ENCODE peak calls at places on chromosome 4, in five cellular contexts. One of them, this sample, is unnamed.

GRCh38 chr4:82462415-82462831 is 32.0 kb downstream of the ENOPH1 start:
- DNase-seq in astrocyte: peak
- DNase-seq in T-helper 17 cell: peak
- DNase-seq in Caco-2: peak
- DNase-seq in right lobe of liver: peak
- DNase-seq in this sample: peak

GRCh38 chr4:7928711-7929505 is 10.8 kb downstream of the AFAP1 start:
- DNase-seq in astrocyte: no peak
- DNase-seq in T-helper 17 cell: no peak
- DNase-seq in Caco-2: no peak
- DNase-seq in right lobe of liver: no peak
- DNase-seq in this sample: peak

GRCh38 chr4:15754323-15754722 is 23.8 kb upstream of the CD38 start:
- DNase-seq in astrocyte: peak
- DNase-seq in T-helper 17 cell: peak
- DNase-seq in Caco-2: no peak
- DNase-seq in right lobe of liver: no peak
- DNase-seq in this sample: peak

GRCh38 chr4:161525121-161525520 is 638.7 kb downstream of the FSTL5 start:
- DNase-seq in astrocyte: no peak
- DNase-seq in T-helper 17 cell: no peak
- DNase-seq in Caco-2: no peak
- DNase-seq in right lobe of liver: no peak
- DNase-seq in this sample: no peak

GRCh38 chr4:7202391-7202790 is 10.1 kb downstream of the SORCS2 start:
- DNase-seq in astrocyte: peak
- DNase-seq in T-helper 17 cell: no peak
- DNase-seq in Caco-2: no peak
- DNase-seq in right lobe of liver: no peak
- DNase-seq in this sample: no peak

GRCh38 chr4:48779095-48779997 is 733 bp downstream of the FRYL start:
- DNase-seq in astrocyte: peak
- DNase-seq in T-helper 17 cell: peak
- DNase-seq in Caco-2: peak
- DNase-seq in right lobe of liver: peak
- DNase-seq in this sample: peak

GRCh38 chr4:52983563-52984303 is 121.6 kb downstream of the RASL11B start:
- DNase-seq in astrocyte: peak
- DNase-seq in T-helper 17 cell: no peak
- DNase-seq in Caco-2: no peak
- DNase-seq in right lobe of liver: no peak
- DNase-seq in this sample: peak

GRCh38 chr4:101022151-101023024 is 324.9 kb downstream of the PPP3CA start:
- DNase-seq in astrocyte: peak
- DNase-seq in T-helper 17 cell: no peak
- DNase-seq in Caco-2: no peak
- DNase-seq in right lobe of liver: no peak
- DNase-seq in this sample: peak

GRCh38 chr4:661856-662761 is 12.0 kb downstream of the ATP5ME start:
- DNase-seq in astrocyte: no peak
- DNase-seq in T-helper 17 cell: no peak
- DNase-seq in Caco-2: no peak
- DNase-seq in right lobe of liver: peak
- DNase-seq in this sample: no peak

GRCh38 chr4:148248824-148249223 is 193.4 kb downstream of the NR3C2 start:
- DNase-seq in astrocyte: no peak
- DNase-seq in T-helper 17 cell: no peak
- DNase-seq in Caco-2: no peak
- DNase-seq in right lobe of liver: no peak
- DNase-seq in this sample: no peak

GRCh38 chr4:41028392-41029076 is 185.8 kb downstream of the APBB2 start:
- DNase-seq in astrocyte: peak
- DNase-seq in T-helper 17 cell: no peak
- DNase-seq in Caco-2: no peak
- DNase-seq in right lobe of liver: no peak
- DNase-seq in this sample: no peak

GRCh38 chr4:164779811-164780216 is 25.9 kb downstream of the SMIM31 start:
- DNase-seq in astrocyte: peak
- DNase-seq in T-helper 17 cell: no peak
- DNase-seq in Caco-2: peak
- DNase-seq in right lobe of liver: no peak
- DNase-seq in this sample: peak

GRCh38 chr4:3747582-3747906 is 18.6 kb upstream of the ADRA2C start:
- DNase-seq in astrocyte: no peak
- DNase-seq in T-helper 17 cell: no peak
- DNase-seq in Caco-2: no peak
- DNase-seq in right lobe of liver: no peak
- DNase-seq in this sample: no peak

GRCh38 chr4:56575820-56576429 is 70.3 kb downstream of the ARL9 start:
- DNase-seq in astrocyte: peak
- DNase-seq in T-helper 17 cell: no peak
- DNase-seq in Caco-2: no peak
- DNase-seq in right lobe of liver: no peak
- DNase-seq in this sample: peak

GRCh38 chr4:41264212-41264611 is 7.5 kb downstream of the UCHL1 start:
- DNase-seq in astrocyte: no peak
- DNase-seq in T-helper 17 cell: no peak
- DNase-seq in Caco-2: no peak
- DNase-seq in right lobe of liver: no peak
- DNase-seq in this sample: no peak

GRCh38 chr4:118967393-118967792 is 78.7 kb downstream of the SYNPO2 start:
- DNase-seq in astrocyte: peak
- DNase-seq in T-helper 17 cell: no peak
- DNase-seq in Caco-2: no peak
- DNase-seq in right lobe of liver: no peak
- DNase-seq in this sample: peak

GRCh38 chr4:31290836-31291235 is 570.7 kb downstream of the PCDH7 start:
- DNase-seq in astrocyte: no peak
- DNase-seq in T-helper 17 cell: no peak
- DNase-seq in Caco-2: peak
- DNase-seq in right lobe of liver: no peak
- DNase-seq in this sample: no peak

GRCh38 chr4:25915359-25915716 is 1.3 kb downstream of the SMIM20 start:
- DNase-seq in astrocyte: no peak
- DNase-seq in T-helper 17 cell: no peak
- DNase-seq in Caco-2: no peak
- DNase-seq in right lobe of liver: no peak
- DNase-seq in this sample: no peak

GRCh38 chr4:37008199-37008598 is 236.3 kb upstream of the NWD2 start:
- DNase-seq in astrocyte: no peak
- DNase-seq in T-helper 17 cell: no peak
- DNase-seq in Caco-2: no peak
- DNase-seq in right lobe of liver: no peak
- DNase-seq in this sample: no peak

GRCh38 chr4:158854236-158854635 is 85.4 kb downstream of the FNIP2 start:
- DNase-seq in astrocyte: no peak
- DNase-seq in T-helper 17 cell: no peak
- DNase-seq in Caco-2: no peak
- DNase-seq in right lobe of liver: no peak
- DNase-seq in this sample: no peak

GRCh38 chr4:118865091-118865708 is 23.5 kb upstream of the SYNPO2 start:
- DNase-seq in astrocyte: peak
- DNase-seq in T-helper 17 cell: no peak
- DNase-seq in Caco-2: peak
- DNase-seq in right lobe of liver: no peak
- DNase-seq in this sample: peak

GRCh38 chr4:16583764-16584163 is 314.7 kb downstream of the LDB2 start:
- DNase-seq in astrocyte: peak
- DNase-seq in T-helper 17 cell: no peak
- DNase-seq in Caco-2: no peak
- DNase-seq in right lobe of liver: no peak
- DNase-seq in this sample: no peak

GRCh38 chr4:113979157-113979972 is at the start of gene ARSJ:
- DNase-seq in astrocyte: peak
- DNase-seq in T-helper 17 cell: no peak
- DNase-seq in Caco-2: peak
- DNase-seq in right lobe of liver: peak
- DNase-seq in this sample: peak

GRCh38 chr4:154743683-154744340 is at the start of gene LRAT:
- DNase-seq in astrocyte: no peak
- DNase-seq in T-helper 17 cell: no peak
- DNase-seq in Caco-2: peak
- DNase-seq in right lobe of liver: peak
- DNase-seq in this sample: no peak

GRCh38 chr4:26860922-26861433 is 337 bp downstream of the STIM2 start:
- DNase-seq in astrocyte: peak
- DNase-seq in T-helper 17 cell: no peak
- DNase-seq in Caco-2: peak
- DNase-seq in right lobe of liver: peak
- DNase-seq in this sample: peak

GRCh38 chr4:151719045-151719743 is 41.6 kb downstream of the GATB start:
- DNase-seq in astrocyte: no peak
- DNase-seq in T-helper 17 cell: no peak
- DNase-seq in Caco-2: no peak
- DNase-seq in right lobe of liver: no peak
- DNase-seq in this sample: no peak

GRCh38 chr4:120005091-120005490 is 61.6 kb downstream of the MAD2L1 start:
- DNase-seq in astrocyte: peak
- DNase-seq in T-helper 17 cell: no peak
- DNase-seq in Caco-2: no peak
- DNase-seq in right lobe of liver: no peak
- DNase-seq in this sample: no peak

GRCh38 chr4:174217273-174218126 is 66.0 kb downstream of the FBXO8 start:
- DNase-seq in astrocyte: peak
- DNase-seq in T-helper 17 cell: no peak
- DNase-seq in Caco-2: no peak
- DNase-seq in right lobe of liver: no peak
- DNase-seq in this sample: peak

GRCh38 chr4:143617994-143618679 is 82.3 kb downstream of the FREM3 start:
- DNase-seq in astrocyte: peak
- DNase-seq in T-helper 17 cell: no peak
- DNase-seq in Caco-2: no peak
- DNase-seq in right lobe of liver: no peak
- DNase-seq in this sample: no peak